ENCODE peak calls at places on chromosomes 7 and 10, in nine cellular contexts. E, J, S, H, T, W, X, D and A are unnamed samples.

GRCh38 chr7:142885311-142886230 is at the start of gene TRPV6:
- DNase-seq in W (no peak), D (no peak), X (no peak), H (no peak), E (no peak), S (no peak), J (peak), T (no peak), A (peak)

GRCh38 chr7:153413199-153413539 is 639.0 kb upstream of the DPP6 start:
- DNase-seq in E (no peak), D (no peak), H (no peak), T (no peak), X (no peak), W (no peak), S (no peak), J (no peak), A (no peak)

GRCh38 chr10:110005716-110006115 is 2.1 kb upstream of the ADD3 start:
- DNase-seq in D (peak), T (peak), E (no peak), W (peak), J (peak), H (peak), S (peak), X (no peak), A (no peak)

GRCh38 chr7:69749358-69749757 is 151.1 kb downstream of the AUTS2 start:
- DNase-seq in H (no peak), D (no peak), S (no peak), J (no peak), E (no peak), X (no peak), T (no peak), W (no peak), A (no peak)

GRCh38 chr10:48523820-48524758 is 80.8 kb downstream of the ARHGAP22 start:
- DNase-seq in W (no peak), T (no peak), E (no peak), S (no peak), J (peak), D (peak), H (peak), X (no peak), A (peak)

GRCh38 chr10:92413519-92413918 is 122.6 kb downstream of the MARCHF5 start:
- DNase-seq in E (no peak), T (no peak), W (no peak), X (no peak), J (no peak), D (no peak), S (no peak), H (peak), A (no peak)

GRCh38 chr7:41885078-41885477 is 182.2 kb upstream of the INHBA start:
- DNase-seq in E (no peak), H (peak), W (peak), J (no peak), S (no peak), T (no peak), D (no peak), X (no peak), A (no peak)

GRCh38 chr10:102735065-102735562 is 8.6 kb upstream of the WBP1L start:
- DNase-seq in E (no peak), J (peak), X (no peak), H (no peak), T (no peak), W (no peak), D (no peak), S (no peak), A (no peak)

GRCh38 chr10:129888784-129889616 is 75.1 kb downstream of the EBF3 start:
- DNase-seq in J (peak), D (peak), W (no peak), S (peak), E (no peak), T (no peak), H (peak), X (no peak), A (no peak)
- TF ChIP-seq CTCF in J (peak), D (peak), W (peak), S (peak), E (peak), T (peak), H (peak), X (peak), A (peak)

GRCh38 chr10:131569851-131570715 is 258.6 kb upstream of the TCERG1L start:
- DNase-seq in W (no peak), E (no peak), H (no peak), S (no peak), X (no peak), D (no peak), T (no peak), J (peak), A (peak)
- TF ChIP-seq CTCF in W (no peak), E (no peak), H (no peak), S (peak), X (no peak), D (no peak), T (no peak), J (peak), A (no peak)

GRCh38 chr10:90964781-90965462 is 44.0 kb upstream of the ANKRD1 start:
- DNase-seq in W (peak), S (no peak), J (no peak), D (no peak), H (no peak), T (no peak), X (no peak), E (no peak), A (no peak)
- TF ChIP-seq CTCF in W (peak), S (no peak), J (no peak), D (no peak), H (no peak), T (no peak), X (no peak), E (no peak), A (no peak)

GRCh38 chr7:123148813-123149212 is 51.0 kb downstream of the SLC13A1 start:
- DNase-seq in W (no peak), J (no peak), T (no peak), S (no peak), H (no peak), D (no peak), X (no peak), E (no peak), A (no peak)
- TF ChIP-seq CTCF in W (no peak), J (no peak), T (no peak), S (peak), H (no peak), D (no peak), X (no peak), E (no peak), A (no peak)

GRCh38 chr10:90969947-90970673 is 49.2 kb upstream of the ANKRD1 start:
- DNase-seq in D (no peak), X (no peak), T (peak), W (peak), J (no peak), H (peak), E (no peak), S (no peak), A (no peak)
- TF ChIP-seq CTCF in D (no peak), X (no peak), T (peak), W (peak), J (no peak), H (no peak), E (peak), S (no peak), A (no peak)

DNA sequence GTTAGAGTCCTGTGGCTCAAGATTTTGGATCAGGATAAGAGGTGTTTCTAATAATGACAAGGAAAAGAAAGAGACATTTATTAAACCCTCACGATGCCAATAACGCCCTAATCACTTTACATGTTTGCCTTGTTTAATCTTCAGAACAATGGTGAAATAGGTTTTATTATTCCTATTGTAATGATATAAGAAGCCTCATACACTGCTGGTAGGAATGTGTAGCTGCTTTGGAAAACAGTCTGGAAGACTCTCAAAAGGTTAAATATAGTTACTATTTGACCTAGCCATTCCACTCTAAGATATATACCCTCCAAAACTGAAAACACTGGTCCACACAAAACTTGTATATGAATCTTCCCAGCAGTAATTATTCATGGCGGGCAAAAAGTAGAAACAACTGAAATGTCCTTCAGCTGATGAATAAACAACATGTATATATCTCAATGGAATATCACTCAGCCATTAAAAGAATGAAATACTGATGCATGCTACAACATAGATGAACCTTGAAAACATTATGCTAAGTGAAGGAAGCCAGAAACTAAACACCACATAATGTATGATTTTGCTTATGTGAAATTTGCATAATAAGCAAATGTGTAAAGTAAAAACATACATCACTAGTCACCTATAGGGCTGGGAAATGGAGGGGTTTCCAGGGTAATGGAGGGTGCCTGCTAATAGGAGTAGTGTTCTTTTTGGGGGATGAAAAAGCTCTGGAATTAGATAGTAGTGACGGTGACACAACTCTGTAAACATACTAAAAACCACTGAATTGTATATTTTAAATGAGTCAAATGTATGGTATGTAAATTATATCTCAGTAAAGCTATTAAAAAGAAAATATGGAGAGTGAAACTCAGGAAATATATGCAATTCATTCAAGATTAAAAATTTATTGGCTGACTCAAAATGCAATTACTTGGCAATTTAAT is 76.9 kb upstream of the ANK3 start:
- DNase-seq in H (no peak), X (no peak), J (no peak), S (no peak), W (peak), D (no peak), E (no peak), T (no peak), A (no peak)
- TF ChIP-seq CTCF in H (no peak), X (no peak), J (peak), S (no peak), W (peak), D (no peak), E (no peak), T (peak), A (no peak)

DNA sequence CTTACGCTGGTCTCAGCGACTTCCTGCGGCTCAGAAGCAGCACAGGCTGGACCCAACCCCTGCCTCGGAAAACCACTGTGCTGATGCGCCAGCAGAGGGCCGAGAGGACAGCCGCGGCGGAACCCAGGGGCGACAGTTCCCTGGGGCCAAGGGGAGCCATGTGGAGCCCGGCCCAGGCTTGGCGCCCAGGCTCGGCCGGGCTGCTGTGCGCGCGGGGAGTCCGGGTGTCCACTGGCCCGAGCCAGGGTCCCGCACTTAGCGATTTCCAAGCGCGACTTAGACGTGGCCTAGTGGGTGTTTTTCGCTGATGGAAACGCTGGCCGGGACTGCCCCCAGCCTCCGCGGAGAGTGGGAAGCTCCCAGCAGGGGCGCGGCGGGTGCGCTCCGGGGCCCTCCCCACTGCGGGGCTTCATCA is 18.6 kb upstream of the ZNF32 start:
- DNase-seq in D (no peak), H (peak), X (no peak), E (no peak), J (peak), S (no peak), T (no peak), W (no peak), A (no peak)
- TF ChIP-seq CTCF in D (no peak), H (peak), X (no peak), E (peak), J (peak), S (no peak), T (peak), W (peak), A (peak)